ENCODE peak calls at places on chromosomes 3 and 15, in six cellular contexts. One of them, this sample, is unnamed.

GRCh38 chr15:25730918-25731317 is 132.2 kb downstream of the ATP10A start:
- DNase-seq in A549: no peak
- DNase-seq in cardiac muscle cell: no peak
- DNase-seq in H1: no peak
- DNase-seq in dorsolateral prefrontal cortex: no peak
- DNase-seq in ovary: no peak
- DNase-seq in this sample: no peak

GRCh38 chr3:157070600-157070999 is 89.3 kb downstream of the CCNL1 start:
- DNase-seq in ovary: no peak
- DNase-seq in H1: no peak
- DNase-seq in dorsolateral prefrontal cortex: no peak
- DNase-seq in A549: no peak
- DNase-seq in cardiac muscle cell: peak; percentile 22
- DNase-seq in this sample: no peak

GRCh38 chr15:73568881-73569280 is 64.3 kb downstream of the NPTN start:
- DNase-seq in ovary: no peak
- DNase-seq in H1: no peak
- DNase-seq in A549: no peak
- DNase-seq in cardiac muscle cell: no peak
- DNase-seq in dorsolateral prefrontal cortex: no peak
- DNase-seq in this sample: no peak

GRCh38 chr3:119601154-119601553 is 3.5 kb downstream of the PLA1A start:
- DNase-seq in dorsolateral prefrontal cortex: no peak
- DNase-seq in H1: no peak
- DNase-seq in cardiac muscle cell: no peak
- DNase-seq in A549: no peak
- DNase-seq in ovary: no peak
- DNase-seq in this sample: no peak

GRCh38 chr3:112769624-112770023 is 77.0 kb downstream of the CD200R1L start:
- DNase-seq in A549: no peak
- DNase-seq in dorsolateral prefrontal cortex: no peak
- DNase-seq in ovary: no peak
- DNase-seq in cardiac muscle cell: no peak
- DNase-seq in H1: no peak
- DNase-seq in this sample: no peak

GRCh38 chr15:31391687-31392671 is 65.3 kb downstream of the KLF13 start:
- DNase-seq in A549: peak; percentile 78
- DNase-seq in ovary: peak; percentile 73
- DNase-seq in dorsolateral prefrontal cortex: peak; percentile 80
- DNase-seq in H1: peak; percentile 87
- DNase-seq in cardiac muscle cell: peak; percentile 94
- DNase-seq in this sample: peak; percentile 36

GRCh38 chr3:38636464-38636863 is 13.0 kb downstream of the SCN5A start:
- DNase-seq in dorsolateral prefrontal cortex: no peak
- DNase-seq in A549: no peak
- DNase-seq in H1: no peak
- DNase-seq in cardiac muscle cell: no peak
- DNase-seq in ovary: no peak
- DNase-seq in this sample: no peak

GRCh38 chr3:112394008-112394616 is 61.2 kb downstream of the CD200 start:
- DNase-seq in A549: no peak
- DNase-seq in cardiac muscle cell: peak; percentile 65
- DNase-seq in H1: no peak
- DNase-seq in ovary: no peak
- DNase-seq in dorsolateral prefrontal cortex: no peak
- DNase-seq in this sample: no peak

GRCh38 chr15:71807691-71808091 is 2.7 kb upstream of the NR2E3 start:
- DNase-seq in dorsolateral prefrontal cortex: no peak
- DNase-seq in H1: peak; percentile 61
- DNase-seq in A549: no peak
- DNase-seq in ovary: no peak
- DNase-seq in cardiac muscle cell: peak; percentile 27
- DNase-seq in this sample: no peak

GRCh38 chr3:125123455-125123854 is 67.7 kb upstream of the HEG1 start:
- DNase-seq in cardiac muscle cell: peak; percentile 55
- DNase-seq in A549: no peak
- DNase-seq in H1: no peak
- DNase-seq in dorsolateral prefrontal cortex: no peak
- DNase-seq in ovary: no peak
- DNase-seq in this sample: no peak

GRCh38 chr3:69294014-69294771 is 91.7 kb downstream of the FRMD4B start:
- DNase-seq in cardiac muscle cell: peak; percentile 67
- DNase-seq in A549: no peak
- DNase-seq in H1: no peak
- DNase-seq in ovary: no peak
- DNase-seq in dorsolateral prefrontal cortex: no peak
- DNase-seq in this sample: no peak

GRCh38 chr3:170506556-170506955 is 79.3 kb downstream of the SLC7A14 start:
- DNase-seq in H1: no peak
- DNase-seq in cardiac muscle cell: peak; percentile 63
- DNase-seq in dorsolateral prefrontal cortex: no peak
- DNase-seq in ovary: no peak
- DNase-seq in A549: peak; percentile 18
- DNase-seq in this sample: no peak

GRCh38 chr15:51095681-51096331 is 1.1 kb upstream of the TNFAIP8L3 start:
- DNase-seq in H1: no peak
- DNase-seq in dorsolateral prefrontal cortex: no peak
- DNase-seq in A549: no peak
- DNase-seq in cardiac muscle cell: no peak
- DNase-seq in ovary: no peak
- DNase-seq in this sample: no peak
- H3K4me3 ChIP-seq in H1: no peak overlapping the region
- H3K4me3 ChIP-seq in dorsolateral prefrontal cortex: peak overlapping the region; percentile 62
- H3K4me3 ChIP-seq in A549: no peak overlapping the region
- H3K4me3 ChIP-seq in cardiac muscle cell: peak overlapping the region; percentile 35
- H3K4me3 ChIP-seq in ovary: peak overlapping the region; percentile 78
- H3K4me3 ChIP-seq in this sample: peak overlapping the region; percentile 72

GRCh38 chr3:43478380-43478779 is 143.4 kb downstream of the ANO10 start:
- DNase-seq in dorsolateral prefrontal cortex: no peak
- DNase-seq in cardiac muscle cell: no peak
- DNase-seq in H1: no peak
- DNase-seq in A549: no peak
- DNase-seq in ovary: no peak
- DNase-seq in this sample: no peak
- H3K27ac ChIP-seq in dorsolateral prefrontal cortex: no peak overlapping the region
- H3K27ac ChIP-seq in cardiac muscle cell: no peak overlapping the region
- H3K27ac ChIP-seq in H1: no peak overlapping the region
- H3K27ac ChIP-seq in A549: no peak overlapping the region
- H3K27ac ChIP-seq in ovary: no peak overlapping the region
- H3K27ac ChIP-seq in this sample: no peak overlapping the region

GRCh38 chr3:52531636-52532516 is 1.8 kb downstream of the NT5DC2 start:
- DNase-seq in dorsolateral prefrontal cortex: no peak
- DNase-seq in cardiac muscle cell: no peak
- DNase-seq in A549: no peak
- DNase-seq in ovary: peak; percentile 45
- DNase-seq in H1: no peak
- DNase-seq in this sample: no peak
- H3K4me3 ChIP-seq in dorsolateral prefrontal cortex: no peak overlapping the region
- H3K4me3 ChIP-seq in cardiac muscle cell: peak overlapping the region; percentile 84
- H3K4me3 ChIP-seq in A549: no peak overlapping the region
- H3K4me3 ChIP-seq in ovary: no peak overlapping the region
- H3K4me3 ChIP-seq in H1: peak overlapping the region; percentile 61
- H3K4me3 ChIP-seq in this sample: peak overlapping the region; percentile 88

GRCh38 chr3:33170531-33170930 is 48.1 kb downstream of the SUSD5 start:
- DNase-seq in dorsolateral prefrontal cortex: no peak
- DNase-seq in ovary: no peak
- DNase-seq in H1: no peak
- DNase-seq in A549: no peak
- DNase-seq in cardiac muscle cell: no peak
- DNase-seq in this sample: no peak
- H3K27ac ChIP-seq in dorsolateral prefrontal cortex: no peak overlapping the region
- H3K27ac ChIP-seq in ovary: no peak overlapping the region
- H3K27ac ChIP-seq in H1: no peak overlapping the region
- H3K27ac ChIP-seq in A549: no peak overlapping the region
- H3K27ac ChIP-seq in cardiac muscle cell: no peak overlapping the region
- H3K27ac ChIP-seq in this sample: no peak overlapping the region

GRCh38 chr3:192516850-192517249 is 210.5 kb downstream of the FGF12 start:
- DNase-seq in ovary: no peak
- DNase-seq in cardiac muscle cell: no peak
- DNase-seq in dorsolateral prefrontal cortex: no peak
- DNase-seq in A549: no peak
- DNase-seq in H1: no peak
- DNase-seq in this sample: no peak

GRCh38 chr3:192515661-192516040 is 211.7 kb downstream of the FGF12 start:
- DNase-seq in cardiac muscle cell: no peak
- DNase-seq in ovary: no peak
- DNase-seq in dorsolateral prefrontal cortex: no peak
- DNase-seq in H1: no peak
- DNase-seq in A549: no peak
- DNase-seq in this sample: no peak

GRCh38 chr3:192514754-192515660 is 212.3 kb downstream of the FGF12 start:
- DNase-seq in dorsolateral prefrontal cortex: peak; percentile 37
- DNase-seq in cardiac muscle cell: peak; percentile 7
- DNase-seq in H1: peak; percentile 89
- DNase-seq in A549: peak; percentile 4
- DNase-seq in ovary: peak; percentile 12
- DNase-seq in this sample: no peak

DNA sequence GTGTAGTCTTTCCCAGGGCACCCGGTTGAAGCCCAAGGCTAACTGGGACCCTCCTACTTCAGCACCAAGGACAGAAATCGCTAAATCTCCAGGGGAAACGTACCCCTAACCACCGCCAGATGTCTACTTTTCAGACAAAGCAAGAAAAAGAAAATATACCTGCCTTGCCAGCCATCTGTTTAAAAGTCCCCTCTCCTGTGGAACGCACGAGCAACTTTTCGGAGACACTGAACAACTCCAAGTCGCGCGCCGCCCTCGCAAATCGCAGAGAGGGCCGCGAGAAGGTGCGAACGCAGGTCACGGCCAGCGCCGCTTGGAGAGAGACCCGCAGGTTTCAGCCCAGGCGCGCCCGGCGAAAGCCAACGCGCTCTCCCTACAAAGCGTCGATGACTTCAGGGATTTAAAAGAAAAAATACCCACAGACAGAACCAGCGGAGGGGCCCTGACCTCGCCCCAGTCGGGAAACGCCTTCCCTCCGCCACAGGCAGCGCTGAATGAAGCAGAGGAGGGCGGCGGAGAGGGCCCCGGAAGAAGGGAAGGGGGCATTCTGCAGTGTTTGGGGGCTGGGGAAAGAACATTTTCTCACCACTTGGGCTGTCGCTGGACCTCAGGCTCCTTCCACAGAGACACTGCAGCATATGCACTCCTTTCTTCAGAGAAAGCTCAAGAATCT is 213.1 kb downstream of the FGF12 start:
- DNase-seq in H1: peak; percentile 77
- DNase-seq in A549: peak; percentile 9
- DNase-seq in dorsolateral prefrontal cortex: no peak
- DNase-seq in cardiac muscle cell: peak; percentile 33
- DNase-seq in ovary: no peak
- DNase-seq in this sample: no peak
- H3K4me3 ChIP-seq in H1: peak overlapping the region; percentile 70
- H3K4me3 ChIP-seq in A549: peak overlapping the region; percentile 38
- H3K4me3 ChIP-seq in dorsolateral prefrontal cortex: peak overlapping the region; percentile 48
- H3K4me3 ChIP-seq in cardiac muscle cell: peak overlapping the region; percentile 50
- H3K4me3 ChIP-seq in ovary: no peak overlapping the region
- H3K4me3 ChIP-seq in this sample: peak overlapping the region; percentile 63

GRCh38 chr3:23668430-23668904 is 137.3 kb upstream of the UBE2E1 start:
- DNase-seq in dorsolateral prefrontal cortex: no peak
- DNase-seq in ovary: no peak
- DNase-seq in cardiac muscle cell: peak; percentile 79
- DNase-seq in H1: no peak
- DNase-seq in A549: peak; percentile 63
- DNase-seq in this sample: no peak
- H3K27ac ChIP-seq in dorsolateral prefrontal cortex: no peak overlapping the region
- H3K27ac ChIP-seq in ovary: no peak overlapping the region
- H3K27ac ChIP-seq in cardiac muscle cell: no peak overlapping the region
- H3K27ac ChIP-seq in H1: no peak overlapping the region
- H3K27ac ChIP-seq in A549: peak overlapping the region; percentile 89
- H3K27ac ChIP-seq in this sample: no peak overlapping the region